ENCODE peak calls at places on chromosomes 13 and 19, in nine cellular contexts. One of them, this sample, is unnamed.
A peak's percentile ranks its signal among the peaks of the same experiment; 100 is the strongest.

GRCh38 chr19:52190679-52191293 is 934 bp downstream of the PPP2R1A start:
- DNase-seq in heart left ventricle: peak; percentile 41
- DNase-seq in CD4-positive, alpha-beta T cell: no peak
- DNase-seq in cardiac muscle cell: peak; percentile 58
- DNase-seq in stomach: peak; percentile 29
- DNase-seq in CD4-positive, alpha-beta memory T cell: no peak
- DNase-seq in brain microvascular endothelial cell: peak; percentile 10
- DNase-seq in sigmoid colon: peak; percentile 69
- DNase-seq in right cardiac atrium: peak; percentile 58
- DNase-seq in this sample: peak; percentile 77

GRCh38 chr13:29925457-29925856 is 75.0 kb upstream of the UBL3 start:
- DNase-seq in heart left ventricle: peak; percentile 65
- DNase-seq in CD4-positive, alpha-beta T cell: no peak
- DNase-seq in cardiac muscle cell: peak; percentile 96
- DNase-seq in stomach: peak; percentile 91
- DNase-seq in CD4-positive, alpha-beta memory T cell: no peak
- DNase-seq in brain microvascular endothelial cell: peak; percentile 83
- DNase-seq in sigmoid colon: peak; percentile 90
- DNase-seq in right cardiac atrium: peak; percentile 83
- DNase-seq in this sample: no peak

GRCh38 chr13:50645092-50645491 is 198.4 kb downstream of the DLEU7 start:
- DNase-seq in heart left ventricle: no peak
- DNase-seq in CD4-positive, alpha-beta T cell: no peak
- DNase-seq in cardiac muscle cell: peak; percentile 25
- DNase-seq in stomach: no peak
- DNase-seq in CD4-positive, alpha-beta memory T cell: no peak
- DNase-seq in brain microvascular endothelial cell: peak; percentile 86
- DNase-seq in sigmoid colon: no peak
- DNase-seq in right cardiac atrium: no peak
- DNase-seq in this sample: no peak

GRCh38 chr13:29713841-29714240 is 118.4 kb upstream of the SLC7A1 start:
- DNase-seq in heart left ventricle: no peak
- DNase-seq in CD4-positive, alpha-beta T cell: no peak
- DNase-seq in cardiac muscle cell: no peak
- DNase-seq in stomach: no peak
- DNase-seq in CD4-positive, alpha-beta memory T cell: no peak
- DNase-seq in brain microvascular endothelial cell: peak; percentile 14
- DNase-seq in sigmoid colon: no peak
- DNase-seq in right cardiac atrium: no peak
- DNase-seq in this sample: peak; percentile 65

GRCh38 chr13:98542568-98543379 is 34.1 kb downstream of the STK24 start:
- DNase-seq in heart left ventricle: no peak
- DNase-seq in CD4-positive, alpha-beta T cell: no peak
- DNase-seq in cardiac muscle cell: no peak
- DNase-seq in stomach: no peak
- DNase-seq in CD4-positive, alpha-beta memory T cell: peak; percentile 30
- DNase-seq in brain microvascular endothelial cell: no peak
- DNase-seq in sigmoid colon: peak; percentile 52
- DNase-seq in right cardiac atrium: no peak
- DNase-seq in this sample: no peak

GRCh38 chr19:49431330-49431749 is 6.2 kb downstream of the GFY start:
- DNase-seq in heart left ventricle: no peak
- DNase-seq in CD4-positive, alpha-beta T cell: no peak
- DNase-seq in cardiac muscle cell: no peak
- DNase-seq in stomach: no peak
- DNase-seq in CD4-positive, alpha-beta memory T cell: no peak
- DNase-seq in brain microvascular endothelial cell: no peak
- DNase-seq in sigmoid colon: no peak
- DNase-seq in right cardiac atrium: no peak
- DNase-seq in this sample: peak; percentile 87

GRCh38 chr13:29887651-29888050 is 37.2 kb upstream of the UBL3 start:
- DNase-seq in heart left ventricle: no peak
- DNase-seq in CD4-positive, alpha-beta T cell: no peak
- DNase-seq in cardiac muscle cell: no peak
- DNase-seq in stomach: no peak
- DNase-seq in CD4-positive, alpha-beta memory T cell: no peak
- DNase-seq in brain microvascular endothelial cell: no peak
- DNase-seq in sigmoid colon: no peak
- DNase-seq in right cardiac atrium: no peak
- DNase-seq in this sample: no peak

GRCh38 chr13:50631041-50631440 is 212.5 kb downstream of the DLEU7 start:
- DNase-seq in heart left ventricle: no peak
- DNase-seq in CD4-positive, alpha-beta T cell: no peak
- DNase-seq in cardiac muscle cell: no peak
- DNase-seq in stomach: no peak
- DNase-seq in CD4-positive, alpha-beta memory T cell: no peak
- DNase-seq in brain microvascular endothelial cell: no peak
- DNase-seq in sigmoid colon: no peak
- DNase-seq in right cardiac atrium: no peak
- DNase-seq in this sample: no peak

GRCh38 chr19:52248256-52248655 is 21.1 kb upstream of the ZNF766 start:
- DNase-seq in heart left ventricle: peak; percentile 35
- DNase-seq in CD4-positive, alpha-beta T cell: peak; percentile 50
- DNase-seq in cardiac muscle cell: peak; percentile 62
- DNase-seq in stomach: peak; percentile 61
- DNase-seq in CD4-positive, alpha-beta memory T cell: peak; percentile 46
- DNase-seq in brain microvascular endothelial cell: peak; percentile 50
- DNase-seq in sigmoid colon: no peak
- DNase-seq in right cardiac atrium: peak; percentile 51
- DNase-seq in this sample: peak; percentile 91

GRCh38 chr19:14563989-14564650 is 7.7 kb downstream of the NDUFB7 start:
- DNase-seq in heart left ventricle: no peak
- DNase-seq in CD4-positive, alpha-beta T cell: peak; percentile 67
- DNase-seq in cardiac muscle cell: peak; percentile 21
- DNase-seq in stomach: no peak
- DNase-seq in CD4-positive, alpha-beta memory T cell: peak; percentile 32
- DNase-seq in brain microvascular endothelial cell: no peak
- DNase-seq in sigmoid colon: no peak
- DNase-seq in right cardiac atrium: peak; percentile 57
- DNase-seq in this sample: peak; percentile 96

GRCh38 chr19:12364391-12365093 is 941 bp downstream of the ZNF442 start:
- DNase-seq in heart left ventricle: peak; percentile 8
- DNase-seq in CD4-positive, alpha-beta T cell: no peak
- DNase-seq in cardiac muscle cell: peak; percentile 29
- DNase-seq in stomach: no peak
- DNase-seq in CD4-positive, alpha-beta memory T cell: peak; percentile 4
- DNase-seq in brain microvascular endothelial cell: peak; percentile 1
- DNase-seq in sigmoid colon: peak; percentile 68
- DNase-seq in right cardiac atrium: peak; percentile 28
- DNase-seq in this sample: no peak

GRCh38 chr13:109271061-109271460 is 515.3 kb downstream of the IRS2 start:
- DNase-seq in heart left ventricle: no peak
- DNase-seq in CD4-positive, alpha-beta T cell: no peak
- DNase-seq in cardiac muscle cell: no peak
- DNase-seq in stomach: no peak
- DNase-seq in CD4-positive, alpha-beta memory T cell: no peak
- DNase-seq in brain microvascular endothelial cell: no peak
- DNase-seq in sigmoid colon: no peak
- DNase-seq in right cardiac atrium: no peak
- DNase-seq in this sample: no peak
- H3K27me3 ChIP-seq in heart left ventricle: no peaks in the 10 kb centered on the region
- H3K27me3 ChIP-seq in CD4-positive, alpha-beta T cell: no peaks in the 10 kb centered on the region
- H3K27me3 ChIP-seq in cardiac muscle cell: no peaks in the 10 kb centered on the region
- H3K27me3 ChIP-seq in stomach: no peaks in the 10 kb centered on the region
- H3K27me3 ChIP-seq in CD4-positive, alpha-beta memory T cell: no peaks in the 10 kb centered on the region
- H3K27me3 ChIP-seq in brain microvascular endothelial cell: no peaks in the 10 kb centered on the region
- H3K27me3 ChIP-seq in sigmoid colon: no peaks in the 10 kb centered on the region
- H3K27me3 ChIP-seq in right cardiac atrium: no peaks in the 10 kb centered on the region
- H3K27me3 ChIP-seq in this sample: no peaks in the 10 kb centered on the region

GRCh38 chr19:370641-371330 is 26.2 kb upstream of the MIER2 start:
- DNase-seq in heart left ventricle: no peak
- DNase-seq in CD4-positive, alpha-beta T cell: no peak
- DNase-seq in cardiac muscle cell: no peak
- DNase-seq in stomach: no peak
- DNase-seq in CD4-positive, alpha-beta memory T cell: no peak
- DNase-seq in brain microvascular endothelial cell: no peak
- DNase-seq in sigmoid colon: peak; percentile 38
- DNase-seq in right cardiac atrium: no peak
- DNase-seq in this sample: peak; percentile 34
- H3K27me3 ChIP-seq in heart left ventricle: peaks cover 36% of the 10 kb centered on the region
- H3K27me3 ChIP-seq in CD4-positive, alpha-beta T cell: peaks cover 5% of the 10 kb centered on the region
- H3K27me3 ChIP-seq in cardiac muscle cell: no peaks in the 10 kb centered on the region
- H3K27me3 ChIP-seq in stomach: peaks cover 33% of the 10 kb centered on the region
- H3K27me3 ChIP-seq in CD4-positive, alpha-beta memory T cell: no peaks in the 10 kb centered on the region
- H3K27me3 ChIP-seq in brain microvascular endothelial cell: peaks cover 17% of the 10 kb centered on the region
- H3K27me3 ChIP-seq in sigmoid colon: peaks cover 22% of the 10 kb centered on the region
- H3K27me3 ChIP-seq in right cardiac atrium: no peaks in the 10 kb centered on the region
- H3K27me3 ChIP-seq in this sample: no peaks in the 10 kb centered on the region

GRCh38 chr19:29576043-29576442 is 30.0 kb upstream of the POP4 start:
- DNase-seq in heart left ventricle: no peak
- DNase-seq in CD4-positive, alpha-beta T cell: no peak
- DNase-seq in cardiac muscle cell: no peak
- DNase-seq in stomach: no peak
- DNase-seq in CD4-positive, alpha-beta memory T cell: no peak
- DNase-seq in brain microvascular endothelial cell: no peak
- DNase-seq in sigmoid colon: no peak
- DNase-seq in right cardiac atrium: no peak
- DNase-seq in this sample: no peak
- H3K27me3 ChIP-seq in heart left ventricle: peaks cover 59% of the 10 kb centered on the region
- H3K27me3 ChIP-seq in CD4-positive, alpha-beta T cell: peaks cover 29% of the 10 kb centered on the region
- H3K27me3 ChIP-seq in cardiac muscle cell: peaks cover 55% of the 10 kb centered on the region
- H3K27me3 ChIP-seq in stomach: peaks cover 5% of the 10 kb centered on the region
- H3K27me3 ChIP-seq in CD4-positive, alpha-beta memory T cell: peaks cover 5% of the 10 kb centered on the region
- H3K27me3 ChIP-seq in brain microvascular endothelial cell: no peaks in the 10 kb centered on the region
- H3K27me3 ChIP-seq in sigmoid colon: peaks cover 12% of the 10 kb centered on the region
- H3K27me3 ChIP-seq in right cardiac atrium: no peaks in the 10 kb centered on the region
- H3K27me3 ChIP-seq in this sample: no peaks in the 10 kb centered on the region

GRCh38 chr19:10037367-10037766 is 24.1 kb downstream of the RDH8 start:
- DNase-seq in heart left ventricle: no peak
- DNase-seq in CD4-positive, alpha-beta T cell: no peak
- DNase-seq in cardiac muscle cell: no peak
- DNase-seq in stomach: no peak
- DNase-seq in CD4-positive, alpha-beta memory T cell: no peak
- DNase-seq in brain microvascular endothelial cell: no peak
- DNase-seq in sigmoid colon: no peak
- DNase-seq in right cardiac atrium: no peak
- DNase-seq in this sample: no peak

GRCh38 chr19:10043286-10043927 is 30.1 kb downstream of the RDH8 start:
- DNase-seq in heart left ventricle: no peak
- DNase-seq in CD4-positive, alpha-beta T cell: no peak
- DNase-seq in cardiac muscle cell: peak; percentile 41
- DNase-seq in stomach: no peak
- DNase-seq in CD4-positive, alpha-beta memory T cell: no peak
- DNase-seq in brain microvascular endothelial cell: peak; percentile 40
- DNase-seq in sigmoid colon: no peak
- DNase-seq in right cardiac atrium: no peak
- DNase-seq in this sample: no peak

GRCh38 chr19:10033614-10034013 is 20.3 kb downstream of the RDH8 start:
- DNase-seq in heart left ventricle: no peak
- DNase-seq in CD4-positive, alpha-beta T cell: no peak
- DNase-seq in cardiac muscle cell: no peak
- DNase-seq in stomach: no peak
- DNase-seq in CD4-positive, alpha-beta memory T cell: no peak
- DNase-seq in brain microvascular endothelial cell: no peak
- DNase-seq in sigmoid colon: no peak
- DNase-seq in right cardiac atrium: no peak
- DNase-seq in this sample: no peak

GRCh38 chr19:10036601-10037071 is 23.4 kb downstream of the RDH8 start:
- DNase-seq in heart left ventricle: no peak
- DNase-seq in CD4-positive, alpha-beta T cell: no peak
- DNase-seq in cardiac muscle cell: peak; percentile 18
- DNase-seq in stomach: no peak
- DNase-seq in CD4-positive, alpha-beta memory T cell: no peak
- DNase-seq in brain microvascular endothelial cell: no peak
- DNase-seq in sigmoid colon: no peak
- DNase-seq in right cardiac atrium: no peak
- DNase-seq in this sample: no peak

GRCh38 chr19:10037809-10038208 is 24.5 kb downstream of the RDH8 start:
- DNase-seq in heart left ventricle: no peak
- DNase-seq in CD4-positive, alpha-beta T cell: no peak
- DNase-seq in cardiac muscle cell: no peak
- DNase-seq in stomach: no peak
- DNase-seq in CD4-positive, alpha-beta memory T cell: no peak
- DNase-seq in brain microvascular endothelial cell: no peak
- DNase-seq in sigmoid colon: no peak
- DNase-seq in right cardiac atrium: no peak
- DNase-seq in this sample: no peak
- H3K27me3 ChIP-seq in heart left ventricle: peaks cover 16% of the 10 kb centered on the region
- H3K27me3 ChIP-seq in CD4-positive, alpha-beta T cell: peaks cover 8% of the 10 kb centered on the region
- H3K27me3 ChIP-seq in cardiac muscle cell: peaks cover 22% of the 10 kb centered on the region
- H3K27me3 ChIP-seq in stomach: peaks cover 8% of the 10 kb centered on the region
- H3K27me3 ChIP-seq in CD4-positive, alpha-beta memory T cell: no peaks in the 10 kb centered on the region
- H3K27me3 ChIP-seq in brain microvascular endothelial cell: peaks cover 9% of the 10 kb centered on the region
- H3K27me3 ChIP-seq in sigmoid colon: no peaks in the 10 kb centered on the region
- H3K27me3 ChIP-seq in right cardiac atrium: no peaks in the 10 kb centered on the region
- H3K27me3 ChIP-seq in this sample: no peaks in the 10 kb centered on the region

DNA sequence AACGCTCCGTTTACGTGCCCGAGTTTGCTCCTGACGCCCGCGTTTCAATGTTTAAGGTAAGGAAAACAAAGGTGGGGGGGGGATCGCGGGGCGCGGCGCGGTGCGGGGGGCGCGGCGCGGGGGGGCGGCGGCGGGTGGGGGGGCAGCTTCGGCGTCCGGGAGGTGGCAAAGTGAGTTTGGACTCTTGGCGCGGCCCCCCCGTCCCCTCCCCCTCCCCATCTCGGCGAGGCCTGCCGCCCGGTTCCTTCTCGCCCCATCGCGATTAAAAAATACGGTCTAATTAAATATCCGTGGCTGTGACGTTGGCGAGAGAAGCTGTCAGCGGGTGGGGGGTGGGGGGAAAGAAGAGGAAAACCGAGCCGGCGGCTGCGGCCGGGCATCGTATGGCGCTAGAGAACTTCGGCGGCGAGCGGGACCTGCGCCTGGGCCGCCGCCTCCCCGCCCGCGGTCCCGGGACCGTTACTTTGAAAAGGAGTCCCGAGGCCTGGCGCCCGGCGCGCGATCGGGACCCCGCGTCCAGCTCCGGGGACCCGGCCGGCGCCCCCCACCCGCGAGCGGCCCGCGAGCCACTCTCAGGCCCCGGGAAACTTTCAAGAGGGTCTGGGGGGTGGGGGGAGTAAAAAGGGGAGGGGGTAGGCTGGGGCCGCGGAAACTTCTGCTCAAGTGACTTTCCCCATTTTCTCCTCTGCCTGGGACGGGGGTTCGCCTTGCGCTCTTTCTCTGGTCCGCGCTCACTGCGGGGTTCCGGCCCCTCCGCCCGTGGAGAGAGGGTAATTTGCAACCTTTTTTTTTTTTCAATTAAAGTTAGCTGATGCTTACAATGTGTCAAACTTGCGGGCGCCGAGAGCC is 146.3 kb upstream of the ZNF536 start:
- DNase-seq in heart left ventricle: no peak
- DNase-seq in CD4-positive, alpha-beta T cell: no peak
- DNase-seq in cardiac muscle cell: no peak
- DNase-seq in stomach: no peak
- DNase-seq in CD4-positive, alpha-beta memory T cell: no peak
- DNase-seq in brain microvascular endothelial cell: no peak
- DNase-seq in sigmoid colon: peak; percentile 44
- DNase-seq in right cardiac atrium: no peak
- DNase-seq in this sample: no peak
- H3K27me3 ChIP-seq in heart left ventricle: peaks cover 64% of the 10 kb centered on the region
- H3K27me3 ChIP-seq in CD4-positive, alpha-beta T cell: peaks cover 81% of the 10 kb centered on the region
- H3K27me3 ChIP-seq in cardiac muscle cell: peaks cover 100% of the 10 kb centered on the region
- H3K27me3 ChIP-seq in stomach: peaks cover 83% of the 10 kb centered on the region
- H3K27me3 ChIP-seq in CD4-positive, alpha-beta memory T cell: peaks cover 10% of the 10 kb centered on the region
- H3K27me3 ChIP-seq in brain microvascular endothelial cell: peaks cover 60% of the 10 kb centered on the region
- H3K27me3 ChIP-seq in sigmoid colon: peaks cover 68% of the 10 kb centered on the region
- H3K27me3 ChIP-seq in right cardiac atrium: no peaks in the 10 kb centered on the region
- H3K27me3 ChIP-seq in this sample: no peaks in the 10 kb centered on the region

GRCh38 chr13:22112956-22113750 is 442.3 kb downstream of the FGF9 start:
- DNase-seq in heart left ventricle: no peak
- DNase-seq in CD4-positive, alpha-beta T cell: no peak
- DNase-seq in cardiac muscle cell: no peak
- DNase-seq in stomach: no peak
- DNase-seq in CD4-positive, alpha-beta memory T cell: no peak
- DNase-seq in brain microvascular endothelial cell: no peak
- DNase-seq in sigmoid colon: no peak
- DNase-seq in right cardiac atrium: no peak
- DNase-seq in this sample: no peak
- H3K27me3 ChIP-seq in heart left ventricle: no peaks in the 10 kb centered on the region
- H3K27me3 ChIP-seq in CD4-positive, alpha-beta T cell: no peaks in the 10 kb centered on the region
- H3K27me3 ChIP-seq in cardiac muscle cell: no peaks in the 10 kb centered on the region
- H3K27me3 ChIP-seq in stomach: peaks cover 7% of the 10 kb centered on the region
- H3K27me3 ChIP-seq in CD4-positive, alpha-beta memory T cell: no peaks in the 10 kb centered on the region
- H3K27me3 ChIP-seq in brain microvascular endothelial cell: no peaks in the 10 kb centered on the region
- H3K27me3 ChIP-seq in sigmoid colon: no peaks in the 10 kb centered on the region
- H3K27me3 ChIP-seq in right cardiac atrium: no peaks in the 10 kb centered on the region
- H3K27me3 ChIP-seq in this sample: no peaks in the 10 kb centered on the region

This sample was measured in Karpas-422.